ENCODE peak calls at places on chromosomes 1 and 21, in six cellular contexts. One of them, this sample, is unnamed. For H3K9me3, the result is how much of the 10 kb centered on the place peaks cover.

GRCh38 chr1:88407248-88407647 is 276.8 kb upstream of the PKN2 start:
- DNase-seq in tibial nerve: no peak
- DNase-seq in IMR-90: no peak
- DNase-seq in right lobe of liver: no peak
- DNase-seq in gastrocnemius medialis: no peak
- DNase-seq in A549: no peak
- DNase-seq in this sample: no peak

GRCh38 chr1:232130815-232131474 is 499.0 kb downstream of the SIPA1L2 start:
- DNase-seq in tibial nerve: no peak
- DNase-seq in IMR-90: no peak
- DNase-seq in right lobe of liver: no peak
- DNase-seq in gastrocnemius medialis: no peak
- DNase-seq in A549: no peak
- DNase-seq in this sample: no peak

GRCh38 chr21:42381347-42381984 is 14.4 kb downstream of the TMPRSS3 start:
- DNase-seq in tibial nerve: no peak
- DNase-seq in IMR-90: peak
- DNase-seq in right lobe of liver: peak
- DNase-seq in gastrocnemius medialis: no peak
- DNase-seq in A549: peak
- DNase-seq in this sample: no peak

GRCh38 chr1:246390855-246391254 is 116.2 kb downstream of the SMYD3 start:
- DNase-seq in tibial nerve: no peak
- DNase-seq in IMR-90: no peak
- DNase-seq in right lobe of liver: no peak
- DNase-seq in gastrocnemius medialis: no peak
- DNase-seq in A549: no peak
- DNase-seq in this sample: no peak

GRCh38 chr1:26252718-26253117 is 18.7 kb downstream of the CEP85 start:
- DNase-seq in tibial nerve: no peak
- DNase-seq in IMR-90: no peak
- DNase-seq in right lobe of liver: no peak
- DNase-seq in gastrocnemius medialis: no peak
- DNase-seq in A549: no peak
- DNase-seq in this sample: no peak

GRCh38 chr21:17191346-17191993 is 321.4 kb upstream of the CXADR start:
- DNase-seq in tibial nerve: no peak
- DNase-seq in IMR-90: no peak
- DNase-seq in right lobe of liver: no peak
- DNase-seq in gastrocnemius medialis: no peak
- DNase-seq in A549: no peak
- DNase-seq in this sample: no peak

GRCh38 chr1:53341961-53342707 is 14.3 kb upstream of the LRP8 start:
- DNase-seq in tibial nerve: no peak
- DNase-seq in IMR-90: no peak
- DNase-seq in right lobe of liver: no peak
- DNase-seq in gastrocnemius medialis: no peak
- DNase-seq in A549: no peak
- DNase-seq in this sample: no peak

GRCh38 chr1:241846375-241846774 is 1.6 kb upstream of the EXO1 start:
- DNase-seq in tibial nerve: no peak
- DNase-seq in IMR-90: no peak
- DNase-seq in right lobe of liver: no peak
- DNase-seq in gastrocnemius medialis: no peak
- DNase-seq in A549: no peak
- DNase-seq in this sample: no peak

GRCh38 chr1:27350673-27351540 is 9.1 kb downstream of the SYTL1 start:
- DNase-seq in tibial nerve: no peak
- DNase-seq in IMR-90: no peak
- DNase-seq in right lobe of liver: no peak
- DNase-seq in gastrocnemius medialis: no peak
- DNase-seq in A549: no peak
- DNase-seq in this sample: no peak

GRCh38 chr1:115068780-115069179 is 20.5 kb downstream of the TSPAN2 start:
- DNase-seq in tibial nerve: no peak
- DNase-seq in IMR-90: no peak
- DNase-seq in right lobe of liver: no peak
- DNase-seq in gastrocnemius medialis: no peak
- DNase-seq in A549: no peak
- DNase-seq in this sample: no peak

GRCh38 chr1:109186704-109187071 is 27.0 kb upstream of the SARS1 start:
- DNase-seq in tibial nerve: no peak
- DNase-seq in IMR-90: peak
- DNase-seq in right lobe of liver: no peak
- DNase-seq in gastrocnemius medialis: no peak
- DNase-seq in A549: no peak
- DNase-seq in this sample: no peak

GRCh38 chr1:109188200-109188599 is 25.5 kb upstream of the SARS1 start:
- DNase-seq in tibial nerve: no peak
- DNase-seq in IMR-90: no peak
- DNase-seq in right lobe of liver: no peak
- DNase-seq in gastrocnemius medialis: no peak
- DNase-seq in A549: no peak
- DNase-seq in this sample: no peak

GRCh38 chr1:109190189-109190588 is 23.5 kb upstream of the SARS1 start:
- DNase-seq in tibial nerve: no peak
- DNase-seq in IMR-90: no peak
- DNase-seq in right lobe of liver: no peak
- DNase-seq in gastrocnemius medialis: no peak
- DNase-seq in A549: no peak
- DNase-seq in this sample: no peak

GRCh38 chr1:109187127-109187526 is 26.6 kb upstream of the SARS1 start:
- DNase-seq in tibial nerve: no peak
- DNase-seq in IMR-90: no peak
- DNase-seq in right lobe of liver: no peak
- DNase-seq in gastrocnemius medialis: no peak
- DNase-seq in A549: no peak
- DNase-seq in this sample: no peak

DNA sequence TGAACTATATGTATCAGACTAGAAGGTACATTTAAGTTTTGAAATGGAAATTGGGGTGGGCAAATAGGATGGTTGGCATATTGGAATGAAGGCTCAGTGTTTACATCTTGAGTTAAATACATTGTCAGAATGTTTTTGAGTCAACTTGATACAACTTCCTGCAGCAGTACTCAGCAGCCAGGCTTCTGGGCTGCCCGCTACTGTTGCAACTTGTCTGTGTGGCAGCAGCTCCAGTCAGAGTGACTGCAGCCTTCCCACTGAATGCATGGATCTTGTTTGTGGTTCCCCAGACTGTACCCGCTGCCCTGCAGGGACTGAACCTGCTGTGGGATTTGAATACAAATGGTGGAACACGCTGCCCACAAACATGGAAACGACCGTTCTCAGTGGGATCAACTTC is 24.9 kb upstream of the SARS1 start:
- DNase-seq in tibial nerve: no peak
- DNase-seq in IMR-90: no peak
- DNase-seq in right lobe of liver: no peak
- DNase-seq in gastrocnemius medialis: no peak
- DNase-seq in A549: no peak
- DNase-seq in this sample: no peak
- TF ChIP-seq POLR2A in tibial nerve: no peak
- TF ChIP-seq POLR2A in IMR-90: no peak
- TF ChIP-seq POLR2A in right lobe of liver: no peak
- TF ChIP-seq POLR2A in gastrocnemius medialis: no peak
- TF ChIP-seq POLR2A in A549: no peak
- TF ChIP-seq POLR2A in this sample: no peak

DNA sequence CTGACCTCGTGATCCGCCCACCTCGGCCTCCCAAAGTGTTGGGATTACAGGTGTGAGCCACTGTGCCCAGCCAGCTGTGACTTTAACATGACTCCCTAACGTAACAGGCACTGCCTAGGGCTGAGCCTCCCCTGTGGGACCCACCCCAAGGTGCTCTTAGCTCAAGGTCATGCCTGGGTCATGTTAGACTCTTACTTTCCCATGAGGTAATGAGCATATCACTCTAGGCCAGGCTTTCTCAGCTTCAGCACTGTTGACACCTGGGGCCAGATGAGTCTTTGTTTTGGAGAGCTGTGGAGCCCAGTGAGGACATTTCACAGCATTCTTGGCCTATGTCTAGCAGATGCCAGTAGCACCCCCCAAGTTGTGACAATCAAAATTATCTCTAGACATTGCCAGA is 4.5 kb downstream of the NECAP2 start:
- DNase-seq in tibial nerve: no peak
- DNase-seq in IMR-90: no peak
- DNase-seq in right lobe of liver: no peak
- DNase-seq in gastrocnemius medialis: no peak
- DNase-seq in A549: no peak
- DNase-seq in this sample: no peak
- H3K27ac ChIP-seq in tibial nerve: no peak
- H3K27ac ChIP-seq in IMR-90: no peak
- H3K27ac ChIP-seq in right lobe of liver: no peak
- H3K27ac ChIP-seq in gastrocnemius medialis: no peak
- H3K27ac ChIP-seq in A549: no peak
- H3K27ac ChIP-seq in this sample: no peak

GRCh38 chr1:31458287-31458896 is 45.4 kb downstream of the SERINC2 start:
- DNase-seq in tibial nerve: no peak
- DNase-seq in IMR-90: no peak
- DNase-seq in right lobe of liver: no peak
- DNase-seq in gastrocnemius medialis: no peak
- DNase-seq in A549: no peak
- DNase-seq in this sample: no peak

GRCh38 chr1:31460027-31460426 is 47.0 kb downstream of the SERINC2 start:
- DNase-seq in tibial nerve: no peak
- DNase-seq in IMR-90: peak
- DNase-seq in right lobe of liver: no peak
- DNase-seq in gastrocnemius medialis: no peak
- DNase-seq in A549: no peak
- DNase-seq in this sample: no peak
- H3K9me3 ChIP-seq in tibial nerve: under half
- H3K9me3 ChIP-seq in IMR-90: under half
- H3K9me3 ChIP-seq in right lobe of liver: under half
- H3K9me3 ChIP-seq in gastrocnemius medialis: under half
- H3K9me3 ChIP-seq in A549: under half
- H3K9me3 ChIP-seq in this sample: under half

GRCh38 chr1:181105134-181106021 is 16.9 kb downstream of the IER5 start:
- DNase-seq in tibial nerve: peak
- DNase-seq in IMR-90: peak
- DNase-seq in right lobe of liver: peak
- DNase-seq in gastrocnemius medialis: peak
- DNase-seq in A549: peak
- DNase-seq in this sample: peak
- TF ChIP-seq POLR2A in tibial nerve: peak
- TF ChIP-seq POLR2A in IMR-90: peak
- TF ChIP-seq POLR2A in right lobe of liver: peak
- TF ChIP-seq POLR2A in gastrocnemius medialis: peak
- TF ChIP-seq POLR2A in A549: peak
- TF ChIP-seq POLR2A in this sample: no peak

GRCh38 chr1:206083750-206084149 is 30.8 kb downstream of the RHEX start:
- DNase-seq in tibial nerve: no peak
- DNase-seq in IMR-90: no peak
- DNase-seq in right lobe of liver: no peak
- DNase-seq in gastrocnemius medialis: no peak
- DNase-seq in A549: no peak
- DNase-seq in this sample: no peak
- H3K27ac ChIP-seq in tibial nerve: no peak
- H3K27ac ChIP-seq in IMR-90: no peak
- H3K27ac ChIP-seq in right lobe of liver: no peak
- H3K27ac ChIP-seq in gastrocnemius medialis: no peak
- H3K27ac ChIP-seq in A549: no peak
- H3K27ac ChIP-seq in this sample: no peak

DNA sequence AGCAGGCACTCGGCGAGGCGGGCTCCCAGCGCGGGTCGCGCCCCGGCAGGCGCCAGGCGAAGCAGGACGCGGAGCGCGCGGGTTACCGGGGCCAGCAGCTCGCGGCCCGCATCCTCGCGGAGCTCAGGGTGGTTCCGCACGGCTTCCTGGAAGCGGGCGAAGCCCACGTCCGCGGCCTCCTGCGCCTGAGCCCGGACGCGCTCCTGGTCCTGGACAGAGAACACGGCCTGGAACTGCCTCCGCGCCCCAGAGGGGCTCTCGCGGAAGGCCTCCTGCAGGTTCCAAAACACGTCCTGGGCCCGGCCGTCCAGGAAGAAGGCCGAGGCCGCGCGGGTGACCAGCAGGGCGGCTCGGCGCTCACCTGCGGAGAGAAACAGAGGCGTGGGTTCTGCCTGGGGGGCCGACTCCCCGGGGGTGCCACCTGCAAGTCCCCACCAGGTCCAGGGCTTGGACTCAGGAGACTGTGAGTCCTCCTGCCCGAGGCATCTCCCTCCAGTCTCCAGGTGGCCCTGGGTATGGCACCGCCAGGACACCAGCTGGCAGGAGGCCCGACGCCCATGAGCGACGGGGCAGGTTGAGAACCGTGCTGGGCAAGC is 11.4 kb downstream of the TTC34 start:
- DNase-seq in tibial nerve: no peak
- DNase-seq in IMR-90: no peak
- DNase-seq in right lobe of liver: peak
- DNase-seq in gastrocnemius medialis: no peak
- DNase-seq in A549: no peak
- DNase-seq in this sample: no peak
- H3K9me3 ChIP-seq in tibial nerve: under half
- H3K9me3 ChIP-seq in IMR-90: under half
- H3K9me3 ChIP-seq in right lobe of liver: under half
- H3K9me3 ChIP-seq in gastrocnemius medialis: under half
- H3K9me3 ChIP-seq in A549: under half
- H3K9me3 ChIP-seq in this sample: under half

DNA sequence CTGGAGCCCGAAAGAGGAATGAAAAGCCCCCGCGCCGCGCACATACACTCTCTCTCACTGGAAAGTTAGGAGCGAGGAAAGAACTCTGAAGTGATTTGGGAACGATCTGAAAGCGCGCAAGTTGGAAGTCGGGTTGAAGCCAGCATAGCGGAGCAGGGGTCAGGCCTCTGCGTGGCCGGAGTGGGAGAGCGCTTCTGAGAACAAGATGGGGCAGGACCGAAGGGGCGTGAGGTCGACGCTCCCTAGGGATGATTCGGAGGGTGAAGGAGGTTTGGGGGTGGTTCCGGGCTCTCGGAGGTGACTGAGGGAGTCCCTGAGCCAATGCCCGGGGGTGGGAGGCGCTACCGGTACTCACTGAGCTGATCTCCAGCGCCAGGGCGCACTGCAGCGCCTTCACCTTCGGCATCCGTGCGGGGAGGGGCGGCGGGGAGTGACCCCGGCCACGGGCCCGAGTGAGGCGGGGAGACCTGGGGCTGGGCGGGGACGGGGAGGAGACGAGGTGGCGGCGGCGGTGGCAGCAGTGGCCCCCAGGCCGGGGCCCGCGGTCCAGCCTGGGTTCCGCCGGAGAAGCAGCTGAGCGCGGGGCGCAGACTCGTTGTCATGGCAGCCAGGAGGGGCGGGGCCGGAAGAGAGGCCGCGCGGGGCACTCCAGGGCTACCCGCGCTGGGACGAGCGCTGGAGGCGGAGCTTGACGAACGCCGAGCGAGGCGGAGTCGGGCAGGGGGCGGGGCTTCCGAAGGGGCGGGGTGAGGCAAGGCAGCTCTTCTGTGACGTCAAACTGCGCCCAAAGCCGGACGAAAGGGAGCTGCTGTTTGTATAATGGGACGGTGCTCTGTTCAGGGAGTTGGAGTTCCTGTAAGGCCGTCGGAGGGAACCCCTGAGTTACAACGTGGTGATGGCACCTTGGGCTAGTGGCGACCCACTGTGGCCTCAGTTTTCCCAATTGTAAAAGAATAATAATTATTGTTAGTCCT is at the start of gene SPATA6:
- DNase-seq in tibial nerve: peak
- DNase-seq in IMR-90: peak
- DNase-seq in right lobe of liver: peak
- DNase-seq in gastrocnemius medialis: peak
- DNase-seq in A549: peak
- DNase-seq in this sample: peak
- TF ChIP-seq POLR2A in tibial nerve: peak
- TF ChIP-seq POLR2A in IMR-90: peak
- TF ChIP-seq POLR2A in right lobe of liver: peak
- TF ChIP-seq POLR2A in gastrocnemius medialis: peak
- TF ChIP-seq POLR2A in A549: peak
- TF ChIP-seq POLR2A in this sample: peak

GRCh38 chr1:161185732-161186311 is 8.5 kb upstream of the B4GALT3 start:
- DNase-seq in tibial nerve: no peak
- DNase-seq in IMR-90: no peak
- DNase-seq in right lobe of liver: peak
- DNase-seq in gastrocnemius medialis: no peak
- DNase-seq in A549: no peak
- DNase-seq in this sample: no peak
- H3K27ac ChIP-seq in tibial nerve: peak
- H3K27ac ChIP-seq in IMR-90: no peak
- H3K27ac ChIP-seq in right lobe of liver: peak
- H3K27ac ChIP-seq in gastrocnemius medialis: peak
- H3K27ac ChIP-seq in A549: no peak
- H3K27ac ChIP-seq in this sample: peak